ENCODE peak calls at places on chromosome 11, in nine cellular contexts. G is fibroblast of lung, D is MCF 10A, K is endothelial cell of umbilical vein, X is progenitor cell of endocrine pancreas, F is psoas muscle, O is A549, M is HFFc6, J is bronchial epithelial cell. Q is an unnamed sample.

GRCh38 chr11:64341429-64341828 is 1.4 kb downstream of the CCDC88B start:
- DNase-seq in J (no peak), X (no peak), D (no peak), O (no peak), F (no peak), G (no peak), M (no peak), K (no peak), Q (no peak)

GRCh38 chr11:32071811-32072210 is 19.1 kb upstream of the RCN1 start:
- DNase-seq in M (peak), J (peak), F (no peak), O (peak), G (peak), K (peak), D (peak), X (no peak), Q (no peak)

GRCh38 chr11:69664103-69664775 is 10.9 kb downstream of the LTO1 start:
- DNase-seq in J (no peak), O (no peak), M (no peak), F (peak), K (no peak), X (no peak), D (no peak), G (no peak), Q (no peak)

GRCh38 chr11:40338739-40339138 is 1120.7 kb downstream of the LRRC4C start:
- DNase-seq in G (peak), F (no peak), O (peak), M (peak), J (peak), X (no peak), K (peak), D (peak), Q (no peak)

GRCh38 chr11:90630176-90630575 is 407.3 kb upstream of the CHORDC1 start:
- DNase-seq in K (no peak), X (no peak), M (no peak), G (no peak), D (no peak), F (no peak), O (no peak), J (no peak), Q (no peak)

GRCh38 chr11:2652362-2652761 is 47.4 kb downstream of the KCNQ1OT1 start:
- DNase-seq in O (no peak), G (no peak), M (no peak), J (no peak), K (no peak), D (no peak), F (no peak), X (no peak), Q (no peak)

GRCh38 chr11:115241899-115242298 is 262.3 kb downstream of the CADM1 start:
- DNase-seq in G (no peak), M (no peak), F (no peak), J (no peak), X (no peak), D (no peak), K (no peak), O (no peak), Q (no peak)

GRCh38 chr11:67615455-67616430 is 9.0 kb downstream of the NDUFV1 start:
- DNase-seq in M (no peak), K (no peak), X (no peak), F (peak), G (no peak), D (peak), J (no peak), O (peak), Q (no peak)

GRCh38 chr11:93330446-93330984 is at the start of gene DEUP1:
- DNase-seq in X (peak), J (no peak), G (peak), D (no peak), F (peak), O (no peak), K (peak), M (no peak), Q (peak)

GRCh38 chr11:111412293-111412692 is 33.2 kb upstream of the POU2AF1 start:
- DNase-seq in J (no peak), D (no peak), M (no peak), G (no peak), F (no peak), O (no peak), K (no peak), X (no peak), Q (no peak)

GRCh38 chr11:44036811-44037657 is 10.7 kb upstream of the ACCSL start:
- DNase-seq in X (peak), D (peak), J (peak), O (peak), G (peak), K (peak), F (peak), M (peak), Q (peak)

GRCh38 chr11:122984186-122985011 is 2.8 kb upstream of the BSX start:
- DNase-seq in K (no peak), O (peak), M (no peak), G (no peak), D (no peak), J (no peak), X (no peak), F (no peak), Q (no peak)

GRCh38 chr11:35170503-35170902 is 31.5 kb downstream of the CD44 start:
- DNase-seq in K (no peak), F (no peak), G (peak), D (no peak), J (no peak), M (peak), O (no peak), X (no peak), Q (no peak)

GRCh38 chr11:34523053-34523452 is 9.5 kb upstream of the ELF5 start:
- DNase-seq in G (no peak), O (no peak), M (no peak), F (no peak), K (no peak), X (no peak), J (no peak), D (no peak), Q (no peak)

GRCh38 chr11:72771507-72771906 is 19.3 kb upstream of the ARAP1 start:
- DNase-seq in G (peak), F (no peak), M (peak), K (no peak), O (no peak), X (no peak), J (peak), D (no peak), Q (no peak)

GRCh38 chr11:45143494-45143893 is 2.9 kb upstream of the PRDM11 start:
- DNase-seq in F (no peak), M (no peak), O (no peak), K (no peak), G (no peak), D (no peak), J (no peak), X (no peak), Q (no peak)
- TF ChIP-seq CTCF in F (no peak), M (no peak), O (no peak), K (no peak), G (no peak), D (no peak), J (no peak), X (no peak), Q (no peak)

GRCh38 chr11:3775761-3776406 is 21.5 kb downstream of the NUP98 start:
- DNase-seq in D (no peak), G (no peak), X (no peak), F (no peak), M (no peak), J (no peak), K (no peak), O (no peak), Q (no peak)
- TF ChIP-seq CTCF in D (no peak), G (peak), X (no peak), F (no peak), M (peak), J (no peak), K (no peak), O (no peak), Q (no peak)

DNA sequence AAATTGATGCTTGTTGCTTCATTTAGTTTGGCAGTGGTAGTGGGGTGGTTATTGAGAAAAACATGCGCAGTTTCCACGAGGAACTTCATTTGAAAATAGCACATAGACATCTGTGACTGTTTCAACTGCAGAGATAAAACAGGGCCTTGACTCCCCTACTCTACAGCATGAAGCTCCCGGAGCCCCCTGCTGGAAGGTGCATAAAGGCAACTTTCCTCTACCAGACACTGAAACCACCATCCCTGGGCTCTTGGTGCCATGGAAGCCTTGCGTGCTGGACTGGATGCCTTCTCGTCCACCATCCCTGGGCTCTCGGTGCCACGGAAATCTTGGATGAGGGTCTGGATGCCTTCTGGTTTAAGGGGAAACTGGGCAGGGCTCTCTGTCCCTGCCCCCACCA is 195.8 kb downstream of the CSNK2A3 start:
- DNase-seq in F (no peak), G (no peak), X (no peak), M (peak), K (peak), O (peak), D (peak), J (peak), Q (no peak)
- TF ChIP-seq CTCF in F (peak), G (peak), X (peak), M (peak), K (no peak), O (peak), D (no peak), J (peak), Q (peak)

GRCh38 chr11:14578551-14578956 is 58.4 kb upstream of the PSMA1 start:
- DNase-seq in J (peak), F (no peak), K (peak), G (peak), O (peak), X (no peak), M (no peak), D (peak), Q (no peak)
- TF ChIP-seq CTCF in J (no peak), F (no peak), K (no peak), G (no peak), O (no peak), X (no peak), M (no peak), D (no peak), Q (no peak)

GRCh38 chr11:81237139-81237538 is 1496.5 kb downstream of the FAM181B start:
- DNase-seq in O (peak), G (peak), F (no peak), X (no peak), K (peak), J (peak), M (no peak), D (peak), Q (no peak)
- TF ChIP-seq CTCF in O (peak), G (peak), F (peak), X (peak), K (no peak), J (peak), M (no peak), D (peak), Q (peak)

GRCh38 chr11:71086687-71087258 is 165.6 kb downstream of the SHANK2 start:
- DNase-seq in J (peak), X (peak), G (no peak), D (peak), M (no peak), K (no peak), O (peak), F (no peak), Q (no peak)
- TF ChIP-seq CTCF in J (peak), X (peak), G (peak), D (no peak), M (peak), K (no peak), O (peak), F (peak), Q (peak)

GRCh38 chr11:779955-780532 is 2.8 kb upstream of the GATD1 start:
- DNase-seq in K (no peak), G (no peak), D (no peak), J (no peak), F (no peak), O (no peak), X (no peak), M (no peak), Q (no peak)

GRCh38 chr11:782264-783174 is 5.2 kb upstream of the GATD1 start:
- DNase-seq in G (no peak), D (no peak), J (no peak), K (no peak), X (no peak), M (no peak), O (no peak), F (peak), Q (no peak)

GRCh38 chr11:786235-787083 is 3.4 kb downstream of the CEND1 start:
- DNase-seq in G (no peak), K (no peak), J (no peak), O (no peak), X (no peak), M (no peak), D (no peak), F (no peak), Q (no peak)

GRCh38 chr11:787084-787675 is 2.7 kb downstream of the CEND1 start:
- DNase-seq in J (no peak), X (no peak), G (no peak), D (no peak), M (no peak), O (no peak), F (no peak), K (no peak), Q (no peak)

DNA sequence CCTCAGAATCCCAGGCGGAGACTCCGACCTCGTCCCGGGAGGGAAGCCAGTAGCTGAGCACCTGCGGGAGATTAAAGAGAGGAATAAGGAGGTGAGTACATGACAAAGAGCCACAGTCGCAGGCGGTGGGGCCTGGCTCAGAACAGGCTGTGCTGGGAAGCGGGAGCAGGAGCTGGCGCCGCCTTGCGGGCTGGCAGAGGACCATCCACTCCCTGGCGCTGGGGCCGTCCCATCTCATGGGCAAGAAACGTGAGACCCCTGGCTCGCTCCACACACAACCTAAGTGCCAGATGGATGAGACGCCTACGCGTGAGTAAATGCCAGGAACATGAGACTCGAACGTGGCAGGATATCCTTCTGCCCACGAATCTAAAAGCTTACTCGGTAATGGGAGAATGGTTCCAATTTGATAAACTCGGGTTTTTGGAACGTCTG is 6.3 kb downstream of the CEND1 start:
- DNase-seq in G (peak), F (peak), X (peak), M (peak), K (peak), J (peak), O (peak), D (peak), Q (peak)
- TF ChIP-seq CTCF in G (peak), F (peak), X (peak), M (peak), K (peak), J (peak), O (no peak), D (peak), Q (peak)